ENCODE peak calls at places on chromosome 9, in four cellular contexts. R is lower lobe of right lung, U is Peyer's patch, X is stomach. M is an unnamed sample.

GRCh38 chr9:127852829-127853228 is 1.6 kb downstream of the ENG start:
- DNase-seq in U (no peak), R (no peak), X (no peak), M (no peak)

GRCh38 chr9:118961857-118962256 is 407.4 kb downstream of the BRINP1 start:
- DNase-seq in R (no peak), U (no peak), X (no peak), M (no peak)

GRCh38 chr9:135246248-135247173 is 159.0 kb downstream of the OLFM1 start:
- DNase-seq in U (no peak), R (peak; percentile 32), X (no peak), M (peak; percentile 55)

GRCh38 chr9:128027166-128027539 is 40.0 kb downstream of the NAIF1 start:
- DNase-seq in U (peak; percentile 49), X (no peak), R (no peak), M (no peak)

GRCh38 chr9:116153765-116154333 is at the start of gene PAPPA:
- DNase-seq in R (no peak), X (no peak), U (no peak), M (no peak)

GRCh38 chr9:70046274-70047070 is 2.8 kb downstream of the MAMDC2 start:
- DNase-seq in X (no peak), R (no peak), U (no peak), M (no peak)

GRCh38 chr9:112489876-112490661 is 3.4 kb downstream of the KIAA1958 start:
- DNase-seq in U (no peak), X (no peak), R (no peak), M (no peak)

GRCh38 chr9:88733651-88734470 is 198.9 kb downstream of the NXNL2 start:
- DNase-seq in U (no peak), R (no peak), X (no peak), M (no peak)

GRCh38 chr9:83418283-83418682 is 119.9 kb downstream of the FRMD3 start:
- DNase-seq in X (no peak), R (no peak), U (no peak), M (no peak)

GRCh38 chr9:2354216-2354615 is 267.4 kb upstream of the VLDLR start:
- DNase-seq in R (no peak), U (no peak), X (no peak), M (no peak)

GRCh38 chr9:126088336-126088735 is 238.3 kb upstream of the MVB12B start:
- DNase-seq in R (no peak), X (no peak), U (no peak), M (no peak)

GRCh38 chr9:16282216-16282615 is 588.3 kb downstream of the BNC2 start:
- DNase-seq in R (no peak), X (no peak), U (no peak), M (no peak)

GRCh38 chr9:109050444-109050843 is 37.1 kb upstream of the CTNNAL1 start:
- DNase-seq in X (no peak), R (no peak), U (no peak), M (no peak)

GRCh38 chr9:134526798-134527492 is 114.7 kb upstream of the COL5A1 start:
- DNase-seq in X (peak; percentile 16), U (no peak), R (no peak), M (peak; percentile 55)

GRCh38 chr9:93967020-93967803 is 12.1 kb upstream of the BARX1 start:
- DNase-seq in X (no peak), U (no peak), R (no peak), M (no peak)

DNA sequence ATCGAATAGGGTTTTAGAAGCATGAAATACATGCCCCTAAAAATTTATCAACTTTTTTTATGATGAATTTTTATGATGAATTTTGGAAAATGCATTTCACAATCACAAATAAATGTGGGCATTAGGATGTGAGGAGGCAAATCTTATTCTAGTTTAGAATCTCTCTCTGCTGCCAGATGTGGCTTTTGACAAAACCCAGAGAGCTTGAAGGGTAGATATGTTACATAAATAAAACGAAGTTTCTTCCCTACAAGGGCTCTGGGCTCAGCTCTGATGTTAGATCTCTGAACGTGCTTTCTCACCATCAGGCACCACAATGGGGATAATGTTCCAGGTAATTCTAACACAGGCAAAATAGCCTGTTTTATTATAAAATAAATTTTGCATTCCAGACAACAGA is 102.3 kb upstream of the ADAMTSL1 start:
- DNase-seq in R (no peak), U (no peak), X (no peak), M (no peak)
- H3K4me3 ChIP-seq in R (no peak overlapping the region), U (no peak overlapping the region), X (no peak overlapping the region), M (no peak overlapping the region)

GRCh38 chr9:34809504-34810186 is 99.7 kb upstream of the CCL21 start:
- DNase-seq in U (no peak), R (no peak), X (no peak), M (no peak)
- H3K27me3 ChIP-seq in U (no peaks in the 10 kb centered on the region), R (peaks cover 41% of the 10 kb centered on the region), X (peaks cover 28% of the 10 kb centered on the region), M (peaks cover 25% of the 10 kb centered on the region)

DNA sequence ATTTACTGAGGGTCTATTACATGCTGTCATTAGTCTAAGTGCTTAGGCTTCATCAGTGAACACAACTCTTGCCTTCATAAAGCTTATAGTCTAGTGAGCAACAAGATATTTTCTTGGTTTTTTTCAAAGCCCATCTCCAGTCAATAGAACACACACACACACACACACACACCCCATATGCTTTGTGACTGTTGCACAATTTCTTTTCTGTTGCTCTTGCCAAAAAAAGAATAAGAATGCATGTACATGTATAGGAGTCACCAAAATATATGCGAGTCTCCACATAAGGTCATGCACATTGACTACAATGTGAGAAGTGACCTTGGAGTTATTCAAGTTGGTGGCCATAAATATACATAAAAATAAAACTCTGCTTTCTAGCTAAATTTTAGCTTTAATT is 351.5 kb upstream of the TLE4 start:
- DNase-seq in X (no peak), R (no peak), U (no peak), M (no peak)
- TF ChIP-seq CTCF in X (no peak), R (no peak), U (no peak), M (no peak)

GRCh38 chr9:122158202-122158601 is 1.4 kb downstream of the NDUFA8 start:
- DNase-seq in U (no peak), R (no peak), X (no peak), M (no peak)
- H3K4me3 ChIP-seq in U (no peak overlapping the region), R (no peak overlapping the region), X (no peak overlapping the region), M (peak overlapping the region; percentile 98)

GRCh38 chr9:81540142-81540701 is 149.1 kb downstream of the TLE1 start:
- DNase-seq in X (no peak), R (no peak), U (no peak), M (no peak)
- H3K27me3 ChIP-seq in X (no peaks in the 10 kb centered on the region), R (no peaks in the 10 kb centered on the region), U (no peaks in the 10 kb centered on the region), M (no peaks in the 10 kb centered on the region)

GRCh38 chr9:20403346-20403745 is 219.0 kb downstream of the MLLT3 start:
- DNase-seq in R (no peak), U (no peak), X (no peak), M (no peak)
- TF ChIP-seq CTCF in R (no peak), U (no peak), X (no peak), M (no peak)

DNA sequence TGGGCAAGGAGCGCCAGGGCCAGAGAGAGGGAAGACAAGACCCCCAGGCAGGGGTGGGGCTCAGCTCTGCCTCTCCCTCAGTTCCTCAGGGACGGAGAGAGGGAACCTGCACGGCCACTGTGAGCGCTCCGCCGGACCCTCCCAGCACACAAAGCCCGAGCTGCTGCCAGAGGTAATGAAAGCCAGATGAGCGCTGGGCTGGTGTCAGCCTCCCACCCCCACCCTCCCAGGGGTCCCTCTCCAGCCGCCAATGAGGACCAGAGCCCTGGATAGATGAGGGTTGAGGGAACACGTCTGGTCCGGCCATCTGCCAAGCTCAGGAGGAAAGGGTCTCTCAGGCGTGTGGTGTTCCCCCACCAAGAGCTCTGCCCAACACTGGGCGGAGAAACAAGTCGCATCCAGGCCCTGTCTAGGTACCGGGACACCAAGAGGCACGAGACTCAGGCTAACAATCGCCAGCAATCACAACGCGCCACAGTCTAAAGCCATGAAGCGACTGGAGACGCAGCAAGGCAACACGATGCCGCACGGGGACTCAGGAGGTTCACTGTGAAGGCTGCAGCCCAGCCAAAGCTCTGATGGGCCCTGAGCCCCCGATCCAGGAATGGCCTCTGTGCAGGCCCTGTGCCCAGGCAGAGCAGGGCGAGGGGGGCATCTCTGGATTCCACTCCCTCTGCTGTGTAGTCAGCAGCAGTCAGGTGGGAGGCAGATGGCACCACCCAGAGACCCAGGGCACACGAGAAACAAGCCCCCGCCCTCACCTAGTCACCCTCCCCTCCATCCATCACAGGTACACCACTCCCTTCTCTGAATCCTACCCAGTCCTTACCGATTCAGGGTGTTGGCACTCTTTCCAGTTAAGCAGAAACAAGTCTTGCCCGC is 1.3 kb downstream of the RALGDS start:
- DNase-seq in U (no peak), R (peak; percentile 47), X (no peak), M (no peak)
- H3K4me3 ChIP-seq in U (peak overlapping the region; percentile 76), R (peak overlapping the region; percentile 85), X (peak overlapping the region; percentile 80), M (peak overlapping the region; percentile 78)

GRCh38 chr9:32725066-32725860 is 58.1 kb upstream of the TMEM215 start:
- DNase-seq in X (no peak), R (no peak), U (no peak), M (no peak)

GRCh38 chr9:32723801-32724200 is 59.5 kb upstream of the TMEM215 start:
- DNase-seq in U (no peak), X (no peak), R (no peak), M (no peak)

GRCh38 chr9:32728181-32728580 is 55.2 kb upstream of the TMEM215 start:
- DNase-seq in R (no peak), U (no peak), X (no peak), M (no peak)

GRCh38 chr9:32716955-32717354 is 66.4 kb upstream of the TMEM215 start:
- DNase-seq in U (no peak), R (no peak), X (no peak), M (no peak)

GRCh38 chr9:32722704-32723103 is 60.6 kb upstream of the TMEM215 start:
- DNase-seq in U (no peak), X (no peak), R (no peak), M (no peak)
- H3K27me3 ChIP-seq in U (no peaks in the 10 kb centered on the region), X (no peaks in the 10 kb centered on the region), R (no peaks in the 10 kb centered on the region), M (no peaks in the 10 kb centered on the region)

DNA sequence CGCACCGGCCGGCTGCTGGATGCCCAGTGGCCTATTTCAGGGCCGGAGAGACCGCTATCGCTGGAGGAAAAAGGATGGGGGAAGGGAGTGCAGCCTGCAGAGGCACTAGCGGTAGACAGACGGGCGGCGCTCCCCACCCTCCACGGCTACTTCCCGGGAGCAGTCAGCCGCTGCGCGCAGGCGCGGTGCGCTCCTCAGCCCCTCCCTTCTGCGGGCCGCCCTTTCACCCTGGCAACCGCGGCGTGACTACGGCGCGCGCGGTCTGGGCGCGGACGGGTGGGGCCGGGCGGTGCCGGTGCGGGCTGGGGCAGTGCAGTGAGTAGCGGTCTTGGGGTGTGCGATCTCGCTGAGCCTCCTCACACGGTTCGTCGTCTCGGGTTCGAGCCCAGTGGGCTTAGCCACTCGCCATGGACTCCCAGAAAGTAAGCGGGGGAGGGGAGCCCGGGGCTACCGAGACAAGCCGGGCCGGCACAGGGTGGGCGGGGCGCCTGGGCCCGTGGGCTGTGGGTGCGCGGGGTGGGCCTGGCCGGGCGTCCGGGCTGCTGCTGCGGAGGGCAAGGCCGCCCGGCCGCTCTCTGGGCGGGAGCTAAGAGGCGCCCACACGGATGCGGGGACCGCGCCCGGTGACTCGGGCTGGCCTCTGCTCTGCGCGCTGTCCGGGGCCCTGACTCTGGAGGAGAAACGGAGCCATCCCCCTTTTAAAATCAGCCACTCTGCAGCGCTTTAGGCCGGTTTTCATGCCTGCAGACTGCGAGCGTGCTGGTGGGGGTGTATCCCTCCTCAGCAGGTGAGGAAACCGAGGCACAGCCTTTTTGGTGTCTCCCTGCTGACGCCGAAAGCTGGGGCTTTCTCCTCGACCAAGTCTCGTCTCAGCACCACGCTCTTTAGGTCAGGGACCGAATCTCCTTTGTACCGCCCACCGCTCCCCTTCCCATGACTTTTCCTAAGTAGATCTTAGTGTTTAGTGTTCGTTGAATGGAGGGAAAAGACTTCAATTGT is at the start of gene FSD1L:
- DNase-seq in R (peak; percentile 96), U (peak; percentile 83), X (peak; percentile 95), M (peak; percentile 97)
- TF ChIP-seq CTCF in R (peak; percentile 40), U (no peak), X (no peak), M (peak; percentile 34)

GRCh38 chr9:13034696-13035006 is 244.8 kb downstream of the MPDZ start:
- DNase-seq in R (no peak), U (no peak), X (no peak), M (no peak)
- H3K4me3 ChIP-seq in R (peak overlapping the region; percentile 33), U (no peak overlapping the region), X (peak overlapping the region; percentile 22), M (peak overlapping the region; percentile 25)